ENCODE peak calls at places on chromosomes 13 and 19, in five cellular contexts. One of them, this sample, is unnamed.

GRCh38 chr13:20294497-20294896 is 62.4 kb upstream of the GJB6 start:
- DNase-seq in SHP77: no peak
- DNase-seq in mucosa of gallbladder: no peak
- DNase-seq in fibroblast of mammary gland: peak
- DNase-seq in HTR-8/SVneo: no peak
- DNase-seq in this sample: peak

GRCh38 chr19:2274937-2275535 is 6.9 kb downstream of the PEAK3 start:
- DNase-seq in SHP77: peak
- DNase-seq in mucosa of gallbladder: peak
- DNase-seq in fibroblast of mammary gland: peak
- DNase-seq in HTR-8/SVneo: peak
- DNase-seq in this sample: peak

GRCh38 chr13:24063281-24063851 is 97.2 kb upstream of the SPATA13 start:
- DNase-seq in SHP77: no peak
- DNase-seq in mucosa of gallbladder: no peak
- DNase-seq in fibroblast of mammary gland: peak
- DNase-seq in HTR-8/SVneo: no peak
- DNase-seq in this sample: no peak

GRCh38 chr13:35614666-35615065 is 138.2 kb upstream of the MAB21L1 start:
- DNase-seq in SHP77: no peak
- DNase-seq in mucosa of gallbladder: no peak
- DNase-seq in fibroblast of mammary gland: no peak
- DNase-seq in HTR-8/SVneo: no peak
- DNase-seq in this sample: no peak

GRCh38 chr19:34321735-34322134 is 43.3 kb upstream of the GPI start:
- DNase-seq in SHP77: no peak
- DNase-seq in mucosa of gallbladder: no peak
- DNase-seq in fibroblast of mammary gland: no peak
- DNase-seq in HTR-8/SVneo: no peak
- DNase-seq in this sample: no peak

GRCh38 chr13:102309110-102309509 is 92.7 kb downstream of the FGF14 start:
- DNase-seq in SHP77: peak
- DNase-seq in mucosa of gallbladder: no peak
- DNase-seq in fibroblast of mammary gland: no peak
- DNase-seq in HTR-8/SVneo: no peak
- DNase-seq in this sample: no peak

GRCh38 chr13:43865892-43866291 is 13.6 kb downstream of the CCDC122 start:
- DNase-seq in SHP77: no peak
- DNase-seq in mucosa of gallbladder: no peak
- DNase-seq in fibroblast of mammary gland: peak
- DNase-seq in HTR-8/SVneo: no peak
- DNase-seq in this sample: no peak

GRCh38 chr13:29532821-29533220 is 62.7 kb downstream of the SLC7A1 start:
- DNase-seq in SHP77: no peak
- DNase-seq in mucosa of gallbladder: no peak
- DNase-seq in fibroblast of mammary gland: no peak
- DNase-seq in HTR-8/SVneo: no peak
- DNase-seq in this sample: no peak

GRCh38 chr19:5386841-5387240 is 46.2 kb upstream of the PTPRS start:
- DNase-seq in SHP77: no peak
- DNase-seq in mucosa of gallbladder: no peak
- DNase-seq in fibroblast of mammary gland: no peak
- DNase-seq in HTR-8/SVneo: no peak
- DNase-seq in this sample: no peak

GRCh38 chr19:56297010-56297409 is 17.6 kb downstream of the ZSCAN5A start:
- DNase-seq in SHP77: no peak
- DNase-seq in mucosa of gallbladder: no peak
- DNase-seq in fibroblast of mammary gland: no peak
- DNase-seq in HTR-8/SVneo: no peak
- DNase-seq in this sample: no peak

GRCh38 chr13:80116107-80116506 is 224.8 kb downstream of the SPRY2 start:
- DNase-seq in SHP77: no peak
- DNase-seq in mucosa of gallbladder: no peak
- DNase-seq in fibroblast of mammary gland: peak
- DNase-seq in HTR-8/SVneo: no peak
- DNase-seq in this sample: no peak

GRCh38 chr19:57096640-57097361 is 23.0 kb upstream of the USP29 start:
- DNase-seq in SHP77: no peak
- DNase-seq in mucosa of gallbladder: no peak
- DNase-seq in fibroblast of mammary gland: no peak
- DNase-seq in HTR-8/SVneo: no peak
- DNase-seq in this sample: no peak

GRCh38 chr13:113205428-113205931 is 3.0 kb downstream of the PCID2 start:
- DNase-seq in SHP77: no peak
- DNase-seq in mucosa of gallbladder: no peak
- DNase-seq in fibroblast of mammary gland: peak
- DNase-seq in HTR-8/SVneo: no peak
- DNase-seq in this sample: no peak

GRCh38 chr13:41246969-41247750 is 16.2 kb downstream of the MTRF1 start:
- DNase-seq in SHP77: no peak
- DNase-seq in mucosa of gallbladder: no peak
- DNase-seq in fibroblast of mammary gland: no peak
- DNase-seq in HTR-8/SVneo: no peak
- DNase-seq in this sample: no peak

GRCh38 chr13:71021810-71022422 is 845.1 kb downstream of the DACH1 start:
- DNase-seq in SHP77: no peak
- DNase-seq in mucosa of gallbladder: no peak
- DNase-seq in fibroblast of mammary gland: no peak
- DNase-seq in HTR-8/SVneo: no peak
- DNase-seq in this sample: no peak

GRCh38 chr19:5832049-5832448 is 7.5 kb downstream of the FUT6 start:
- DNase-seq in SHP77: no peak
- DNase-seq in mucosa of gallbladder: no peak
- DNase-seq in fibroblast of mammary gland: no peak
- DNase-seq in HTR-8/SVneo: no peak
- DNase-seq in this sample: no peak

GRCh38 chr19:17026706-17027427 is at the start of gene CPAMD8:
- DNase-seq in SHP77: no peak
- DNase-seq in mucosa of gallbladder: no peak
- DNase-seq in fibroblast of mammary gland: no peak
- DNase-seq in HTR-8/SVneo: no peak
- DNase-seq in this sample: no peak

GRCh38 chr13:46567671-46568070 is 14.7 kb downstream of the LRCH1 start:
- DNase-seq in SHP77: no peak
- DNase-seq in mucosa of gallbladder: no peak
- DNase-seq in fibroblast of mammary gland: no peak
- DNase-seq in HTR-8/SVneo: no peak
- DNase-seq in this sample: no peak